ENCODE peak calls at places on chromosome 6, in four cellular contexts. S is K562, U is GM12878, G is HL-60. T is an unnamed sample.
A peak's percentile ranks its signal among the peaks of the same experiment; 100 is the strongest.

GRCh38 chr6:97443408-97444080 is 160.5 kb upstream of the MMS22L start:
- DNase-seq in S (no peak), U (no peak), G (no peak), T (no peak)

GRCh38 chr6:37311666-37312473 is 41.9 kb upstream of the RNF8 start:
- DNase-seq in S (peak; percentile 30), U (no peak), G (no peak), T (no peak)

GRCh38 chr6:87730310-87730709 is 28.3 kb upstream of the AKIRIN2 start:
- DNase-seq in S (no peak), U (no peak), G (no peak), T (no peak)

GRCh38 chr6:131950767-131951575 is at the start of gene CCN2:
- DNase-seq in S (no peak), U (no peak), G (no peak), T (peak; percentile 11)

GRCh38 chr6:17353440-17354175 is 39.8 kb upstream of the CAP2 start:
- DNase-seq in S (no peak), U (no peak), G (no peak), T (no peak)

GRCh38 chr6:36136034-36136433 is 5.7 kb downstream of the MAPK13 start:
- DNase-seq in S (no peak), U (no peak), G (no peak), T (no peak)

GRCh38 chr6:107621216-107621940 is 131.5 kb downstream of the SOBP start:
- DNase-seq in S (no peak), U (no peak), G (no peak), T (no peak)

GRCh38 chr6:31202259-31203166 is 32.0 kb upstream of the POU5F1 start:
- DNase-seq in S (no peak), U (no peak), G (peak; percentile 43), T (no peak)

GRCh38 chr6:157989541-157990289 is 8.1 kb downstream of the SYNJ2 start:
- DNase-seq in S (peak; percentile 64), U (no peak), G (no peak), T (no peak)

GRCh38 chr6:127939442-127940066 is 38.7 kb upstream of the THEMIS start:
- DNase-seq in S (no peak), U (no peak), G (no peak), T (no peak)

GRCh38 chr6:104682722-104683643 is 176.7 kb downstream of the HACE1 start:
- DNase-seq in S (peak; percentile 89), U (no peak), G (peak; percentile 43), T (peak; percentile 20)

GRCh38 chr6:43921039-43921438 is 151.0 kb downstream of the VEGFA start:
- DNase-seq in S (no peak), U (no peak), G (no peak), T (no peak)

GRCh38 chr6:88006559-88006958 is 41.1 kb upstream of the SPACA1 start:
- DNase-seq in S (peak; percentile 4), U (no peak), G (no peak), T (no peak)

GRCh38 chr6:50353603-50354002 is 303.9 kb upstream of the DEFB112 start:
- DNase-seq in S (no peak), U (no peak), G (no peak), T (no peak)

GRCh38 chr6:32112436-32112980 is 3.4 kb upstream of the TNXB start:
- DNase-seq in S (no peak), U (no peak), G (no peak), T (no peak)

GRCh38 chr6:52540286-52540902 is 36.5 kb downstream of the TRAM2 start:
- DNase-seq in S (no peak), U (no peak), G (no peak), T (no peak)

GRCh38 chr6:157605484-157605883 is 217.6 kb upstream of the SNX9 start:
- DNase-seq in S (no peak), U (no peak), G (no peak), T (no peak)

GRCh38 chr6:129513471-129513870 is 196.5 kb downstream of the ARHGAP18 start:
- DNase-seq in S (no peak), U (no peak), G (no peak), T (no peak)

GRCh38 chr6:138772596-138773176 is 883 bp upstream of the CCDC28A start:
- DNase-seq in S (peak; percentile 13), U (no peak), G (no peak), T (no peak)

GRCh38 chr6:135583256-135583758 is 85.8 kb upstream of the AHI1 start:
- DNase-seq in S (no peak), U (no peak), G (no peak), T (no peak)
- TF ChIP-seq SPI1 in S (no peak), U (no peak), G (no peak), T (no peak)

GRCh38 chr6:39995633-39996032 is 61.4 kb upstream of the MOCS1 start:
- DNase-seq in S (no peak), U (no peak), G (no peak), T (no peak)
- TF ChIP-seq SPI1 in S (no peak), U (no peak), G (no peak), T (no peak)

DNA sequence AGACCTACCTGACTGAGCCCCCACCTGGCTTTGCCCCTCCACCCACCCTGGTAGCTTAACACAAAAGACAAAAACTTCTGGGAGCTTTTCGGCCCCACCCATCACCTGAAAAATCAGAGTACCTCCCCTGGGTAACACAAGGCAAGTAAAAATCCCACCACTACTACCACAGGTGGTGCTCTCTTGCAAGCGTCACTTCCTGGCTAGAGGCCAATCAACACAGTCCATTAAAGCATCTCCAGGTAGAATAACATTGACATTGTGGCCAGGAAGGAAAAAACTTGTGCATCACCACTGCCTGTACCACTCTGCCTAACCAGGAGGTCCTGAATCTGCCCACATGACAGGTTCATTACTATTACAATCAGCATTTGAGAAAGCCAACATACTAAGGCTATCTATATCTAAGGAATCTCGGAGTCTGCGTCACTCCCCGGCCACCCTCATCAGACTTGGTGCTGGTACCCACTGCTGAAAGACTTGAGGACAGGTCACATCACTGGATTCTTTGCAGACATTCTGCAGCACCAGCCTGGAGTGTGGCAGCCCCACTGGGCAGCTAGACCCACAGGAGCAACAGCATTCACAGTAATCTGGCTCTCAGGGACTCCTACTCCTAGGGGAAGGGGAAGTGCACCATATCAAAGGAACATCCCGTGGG is 125.9 kb downstream of the CDK19 start:
- DNase-seq in S (no peak), U (no peak), G (no peak), T (no peak)
- TF ChIP-seq SPI1 in S (no peak), U (no peak), G (no peak), T (no peak)

DNA sequence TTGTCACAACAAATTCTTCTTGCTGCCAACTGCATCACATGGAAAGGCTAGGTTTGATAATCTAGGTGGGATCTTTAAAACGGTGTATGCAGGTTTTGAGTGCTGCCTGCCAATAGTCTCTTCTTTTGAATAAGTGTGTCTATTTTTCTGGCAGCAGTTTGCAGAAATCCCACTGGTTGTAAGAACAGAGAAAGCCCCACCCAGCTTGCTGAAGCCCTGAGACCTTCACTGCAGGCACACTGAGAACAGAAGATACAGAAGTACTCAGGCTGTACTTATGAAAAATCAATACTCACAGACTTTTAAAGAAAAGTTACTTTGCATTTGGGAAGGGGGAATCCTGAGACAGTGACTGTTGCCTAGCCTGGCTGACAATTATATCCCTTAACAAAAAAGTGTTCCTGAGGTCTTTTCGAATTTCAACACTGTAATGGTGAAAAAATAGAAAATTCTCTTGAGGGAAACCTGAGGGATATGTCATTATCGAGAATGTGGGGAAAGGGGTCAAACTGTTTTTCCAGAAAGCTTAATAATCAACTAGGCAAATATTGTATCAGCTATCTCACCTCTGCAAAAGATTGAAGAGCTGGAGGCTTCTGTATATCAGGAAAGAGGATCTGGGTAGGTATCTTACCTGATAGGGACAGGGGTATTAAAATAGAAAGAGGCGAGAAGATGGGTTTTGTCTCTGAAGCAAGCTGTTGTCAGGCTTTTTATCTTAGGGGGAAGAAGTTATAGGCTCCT is 199.9 kb downstream of the LRFN2 start:
- DNase-seq in S (no peak), U (no peak), G (no peak), T (no peak)
- TF ChIP-seq SPI1 in S (no peak), U (no peak), G (no peak), T (no peak)